ENCODE peak calls at places on chromosomes 6 and 20, in five cellular contexts. O is iPS-NIHi11; T is stimulated activated CD4-positive, alpha-beta T cell treated with anti-CD3 and anti-CD28 coated beads, TNF-alpha, amount 100 ng/mL, for 1 hour; B is NCI-H774; L is GM18507. G is an unnamed sample.

GRCh38 chr6:162379762-162380409 is 347.7 kb downstream of the PRKN start:
- DNase-seq in T (no peak), L (no peak), B (no peak), O (no peak), G (no peak)

GRCh38 chr6:6661191-6661590 is 72.7 kb downstream of the LY86 start:
- DNase-seq in L (no peak), T (no peak), B (no peak), O (no peak), G (no peak)

GRCh38 chr6:111888928-111889696 is 15.9 kb upstream of the FYN start:
- DNase-seq in T (no peak), O (peak), L (no peak), B (peak), G (peak)

GRCh38 chr6:938271-939046 is 245.5 kb upstream of the EXOC2 start:
- DNase-seq in O (peak), L (no peak), B (no peak), T (no peak), G (no peak)

GRCh38 chr20:62159835-62160234 is 16.3 kb downstream of the SS18L1 start:
- DNase-seq in T (no peak), B (no peak), O (no peak), L (no peak), G (no peak)

GRCh38 chr6:47727391-47727790 is 29.0 kb downstream of the ADGRF4 start:
- DNase-seq in O (no peak), T (no peak), B (no peak), L (no peak), G (no peak)

GRCh38 chr20:46810442-46811327 is 84.0 kb upstream of the EYA2 start:
- DNase-seq in O (no peak), B (peak), T (no peak), L (no peak), G (peak)

GRCh38 chr6:16583151-16583762 is 178.0 kb downstream of the ATXN1 start:
- DNase-seq in O (no peak), T (no peak), B (peak), L (no peak), G (no peak)

GRCh38 chr6:155628315-155628714 is 172.7 kb upstream of the NOX3 start:
- DNase-seq in O (no peak), L (no peak), B (no peak), T (no peak), G (no peak)

GRCh38 chr6:148239777-148240462 is 102.7 kb upstream of the SASH1 start:
- DNase-seq in T (no peak), L (no peak), O (no peak), B (no peak), G (no peak)

GRCh38 chr6:99613398-99613704 is 6.7 kb downstream of the PRDM13 start:
- DNase-seq in T (no peak), B (no peak), O (peak), L (no peak), G (peak)

GRCh38 chr20:8545212-8545611 is 413.1 kb downstream of the PLCB1 start:
- DNase-seq in L (no peak), T (no peak), B (no peak), O (no peak), G (no peak)

GRCh38 chr6:41757268-41757667 is 10.1 kb upstream of the PGC start:
- DNase-seq in B (no peak), T (no peak), O (no peak), L (no peak), G (no peak)

GRCh38 chr6:140789466-140789865 is 1343.3 kb upstream of the GJE1 start:
- DNase-seq in B (no peak), L (no peak), T (no peak), O (no peak), G (no peak)

GRCh38 chr6:14676084-14676483 is 558.5 kb downstream of the CD83 start:
- DNase-seq in T (no peak), B (no peak), O (no peak), L (no peak), G (no peak)

GRCh38 chr6:106629859-106630163 is 433 bp downstream of the QRSL1 start:
- DNase-seq in B (peak), O (no peak), T (no peak), L (no peak), G (no peak)

GRCh38 chr6:80540700-80541099 is 434.2 kb downstream of the BCKDHB start:
- DNase-seq in T (no peak), O (no peak), L (no peak), B (no peak), G (no peak)

GRCh38 chr20:20253744-20254330 is 114.1 kb upstream of the INSM1 start:
- DNase-seq in L (no peak), T (no peak), B (peak), O (no peak), G (no peak)

GRCh38 chr20:57769756-57770155 is 59.9 kb upstream of the PMEPA1 start:
- DNase-seq in L (no peak), O (no peak), T (no peak), B (no peak), G (no peak)

GRCh38 chr20:577167-577791 is 32.8 kb downstream of the TCF15 start:
- DNase-seq in L (no peak), T (no peak), B (peak), O (no peak), G (no peak)

GRCh38 chr6:149094156-149094555 is 223.4 kb upstream of the TAB2 start:
- DNase-seq in T (no peak), B (no peak), O (no peak), L (no peak), G (no peak)

GRCh38 chr6:46972521-46972920 is 50.8 kb upstream of the ADGRF5 start:
- DNase-seq in L (no peak), O (no peak), T (no peak), B (no peak), G (no peak)

GRCh38 chr6:15026832-15027231 is 219.0 kb upstream of the JARID2 start:
- DNase-seq in B (peak), O (no peak), L (no peak), T (no peak), G (peak)

GRCh38 chr20:44714701-44715494 is at the start of gene CCN5:
- DNase-seq in L (no peak), B (no peak), O (peak), T (no peak), G (peak)

GRCh38 chr6:106281088-106281487 is 44.5 kb downstream of the ATG5 start:
- DNase-seq in B (no peak), L (no peak), O (no peak), T (no peak), G (no peak)

GRCh38 chr6:20334334-20334733 is 67.3 kb upstream of the E2F3 start:
- DNase-seq in L (no peak), B (no peak), O (peak), T (no peak), G (no peak)

GRCh38 chr6:13445005-13445743 is 42.2 kb downstream of the GFOD1 start:
- DNase-seq in L (no peak), B (peak), O (peak), T (no peak), G (peak)

GRCh38 chr6:209432-210103 is 82.7 kb upstream of the DUSP22 start:
- DNase-seq in B (no peak), L (no peak), T (no peak), O (no peak), G (no peak)

G was measured in COR-L47.